ENCODE peak calls at places on chromosomes 5 and 9, in ten cellular contexts. W is fibroblast of lung, L is GM23248, I is neural progenitor cell, M is IMR-90, U is PC-3, T is mesendoderm, Q is H9, O is mammary epithelial cell, N is K562. E is an unnamed sample.

GRCh38 chr5:141338538-141339306 is at the start of gene PCDHGA2:
- DNase-seq in M (peak; percentile 66), W (peak; percentile 48), I (peak; percentile 54), N (peak; percentile 57), O (peak; percentile 37), U (peak; percentile 12), T (peak; percentile 59), Q (peak; percentile 62), L (peak; percentile 72), E (no peak)

GRCh38 chr5:127936439-127936972 is 147.1 kb upstream of the SLC12A2 start:
- DNase-seq in Q (no peak), L (no peak), N (no peak), O (peak; percentile 37), M (no peak), W (no peak), T (no peak), I (no peak), U (peak; percentile 68), E (no peak)

GRCh38 chr5:78718185-78718584 is 69.6 kb upstream of the LHFPL2 start:
- DNase-seq in L (no peak), T (no peak), U (no peak), Q (no peak), M (no peak), N (no peak), O (no peak), I (no peak), W (no peak), E (no peak)

GRCh38 chr5:132096904-132097303 is 23.3 kb downstream of the CSF2 start:
- DNase-seq in O (no peak), N (no peak), U (no peak), I (no peak), Q (no peak), M (no peak), T (no peak), W (no peak), L (no peak), E (no peak)

GRCh38 chr9:12718482-12719026 is 25.4 kb downstream of the TYRP1 start:
- DNase-seq in I (peak; percentile 82), Q (peak; percentile 72), T (peak; percentile 93), W (peak; percentile 93), M (peak; percentile 44), N (no peak), U (peak; percentile 23), O (peak; percentile 57), L (peak; percentile 74), E (no peak)

GRCh38 chr9:5269249-5269715 is 35.2 kb downstream of the RLN2 start:
- DNase-seq in N (no peak), Q (no peak), W (peak; percentile 90), T (peak; percentile 97), I (peak; percentile 18), O (peak; percentile 65), U (peak; percentile 74), L (peak; percentile 19), M (peak; percentile 54), E (peak; percentile 2)

GRCh38 chr9:17068671-17069070 is 66.2 kb upstream of the CNTLN start:
- DNase-seq in Q (no peak), T (no peak), O (no peak), M (no peak), I (no peak), W (no peak), L (no peak), N (no peak), U (no peak), E (no peak)

GRCh38 chr9:114852050-114852594 is 46.3 kb upstream of the TNFSF15 start:
- DNase-seq in U (peak; percentile 78), W (peak; percentile 74), L (peak; percentile 67), I (no peak), Q (no peak), M (peak; percentile 64), O (peak; percentile 13), N (no peak), T (no peak), E (no peak)

DNA sequence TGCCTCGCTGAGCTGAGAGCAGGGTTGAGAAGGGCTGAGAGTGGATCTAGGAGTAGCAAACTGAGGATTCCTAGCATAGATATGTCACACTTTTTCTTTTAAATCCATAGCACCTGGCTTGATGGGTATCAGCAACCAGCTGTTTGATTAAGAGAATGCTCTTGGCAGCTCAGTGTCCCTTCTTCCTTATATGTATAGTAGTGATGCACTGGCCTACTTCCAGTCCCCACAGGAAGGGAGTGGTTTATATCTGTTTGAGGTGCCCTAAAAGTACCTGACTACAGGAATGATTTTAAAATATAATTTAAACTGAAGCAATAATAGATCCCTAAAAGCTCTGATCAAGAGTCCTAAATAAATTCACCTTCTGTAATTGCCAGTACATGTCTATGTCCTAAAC is 546.8 kb upstream of the ZNF608 start:
- DNase-seq in T (no peak), W (no peak), U (peak; percentile 34), O (no peak), I (no peak), N (no peak), M (no peak), L (no peak), Q (no peak), E (no peak)
- H3K27ac ChIP-seq in T (no peak overlapping the region), W (no peak overlapping the region), U (no peak overlapping the region), O (no peak overlapping the region), I (no peak overlapping the region), N (no peak overlapping the region), M (no peak overlapping the region), L (no peak overlapping the region), Q (no peak overlapping the region), E (no peak overlapping the region)

GRCh38 chr9:135950135-135950682 is 11.0 kb downstream of the UBAC1 start:
- DNase-seq in L (no peak), N (peak; percentile 85), W (no peak), T (no peak), M (no peak), U (no peak), O (no peak), Q (no peak), I (no peak), E (no peak)

GRCh38 chr9:135949666-135950134 is 11.5 kb downstream of the UBAC1 start:
- DNase-seq in I (no peak), Q (no peak), L (no peak), O (no peak), U (no peak), M (no peak), N (no peak), W (no peak), T (no peak), E (no peak)

GRCh38 chr9:135955981-135956797 is 5.0 kb downstream of the UBAC1 start:
- DNase-seq in L (no peak), O (no peak), T (no peak), N (no peak), W (no peak), U (no peak), M (no peak), Q (no peak), I (no peak), E (no peak)

GRCh38 chr9:135951889-135952663 is 9.1 kb downstream of the UBAC1 start:
- DNase-seq in O (peak; percentile 96), I (peak; percentile 53), T (no peak), M (peak; percentile 91), Q (no peak), L (no peak), U (peak; percentile 85), W (peak; percentile 90), N (peak; percentile 94), E (peak; percentile 40)

DNA sequence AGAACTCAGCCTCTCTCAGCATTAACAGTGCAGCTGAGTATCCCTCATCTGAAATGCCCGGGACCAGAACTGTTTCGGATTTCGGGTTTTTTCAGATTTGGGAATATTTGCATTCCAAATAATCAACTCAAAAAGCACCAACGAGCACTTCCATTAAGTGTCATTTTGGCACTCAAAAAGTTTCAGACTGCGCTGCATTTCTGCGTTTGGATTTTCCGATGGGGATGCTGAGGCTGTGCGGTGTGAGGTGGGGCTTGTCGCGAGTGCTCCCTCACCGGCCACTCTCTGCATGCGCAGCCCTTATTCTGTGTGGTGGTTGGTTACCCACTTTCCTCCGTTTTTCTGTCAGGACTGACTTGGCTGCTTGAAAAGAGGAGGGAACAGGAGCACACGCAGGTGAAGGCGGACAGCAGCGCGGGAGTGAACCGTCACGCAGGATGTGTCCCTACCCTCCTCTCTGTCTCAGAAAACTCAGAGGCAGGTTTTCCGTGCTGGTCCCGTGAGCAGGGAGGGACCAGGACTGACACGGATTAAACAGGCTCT is 8.4 kb downstream of the UBAC1 start:
- DNase-seq in O (no peak), I (no peak), W (no peak), U (no peak), L (no peak), N (no peak), T (no peak), M (no peak), Q (no peak), E (no peak)
- H3K9ac ChIP-seq in O (no peak overlapping the region), I (no peak overlapping the region), W (no peak overlapping the region), U (no peak overlapping the region), L (no peak overlapping the region), N (peak overlapping the region; percentile 66), T (no peak overlapping the region), M (no peak overlapping the region), Q (no peak overlapping the region), E (peak overlapping the region; percentile 73)

GRCh38 chr5:1010181-1010510 is 1.5 kb downstream of the NKD2 start:
- DNase-seq in Q (no peak), M (no peak), N (peak; percentile 49), W (no peak), U (peak; percentile 13), O (no peak), T (no peak), I (no peak), L (no peak), E (no peak)

GRCh38 chr5:1008451-1009358 is at the start of gene NKD2:
- DNase-seq in N (peak; percentile 92), Q (no peak), L (peak; percentile 56), W (no peak), O (no peak), U (peak; percentile 38), T (peak; percentile 37), I (peak; percentile 82), M (no peak), E (no peak)

GRCh38 chr5:1011226-1011631 is 2.6 kb downstream of the NKD2 start:
- DNase-seq in O (no peak), T (peak; percentile 79), I (peak; percentile 76), N (peak; percentile 87), U (peak; percentile 63), Q (peak; percentile 85), M (no peak), W (no peak), L (no peak), E (no peak)

GRCh38 chr5:1010641-1011046 is 2.0 kb downstream of the NKD2 start:
- DNase-seq in N (peak; percentile 40), Q (no peak), U (no peak), T (no peak), M (no peak), I (no peak), W (no peak), L (no peak), O (no peak), E (no peak)

GRCh38 chr5:1009359-1010180 is 968 bp downstream of the NKD2 start:
- DNase-seq in L (no peak), N (peak; percentile 33), M (no peak), Q (no peak), I (peak; percentile 37), O (no peak), W (no peak), T (no peak), U (no peak), E (no peak)
- H3K4me2 ChIP-seq in L (no peak overlapping the region), N (no peak overlapping the region), M (no peak overlapping the region), Q (peak overlapping the region; percentile 19), I (peak overlapping the region; percentile 97), O (peak overlapping the region; percentile 43), W (no peak overlapping the region), T (peak overlapping the region; percentile 52), U (peak overlapping the region; percentile 46), E (no peak overlapping the region)

DNA sequence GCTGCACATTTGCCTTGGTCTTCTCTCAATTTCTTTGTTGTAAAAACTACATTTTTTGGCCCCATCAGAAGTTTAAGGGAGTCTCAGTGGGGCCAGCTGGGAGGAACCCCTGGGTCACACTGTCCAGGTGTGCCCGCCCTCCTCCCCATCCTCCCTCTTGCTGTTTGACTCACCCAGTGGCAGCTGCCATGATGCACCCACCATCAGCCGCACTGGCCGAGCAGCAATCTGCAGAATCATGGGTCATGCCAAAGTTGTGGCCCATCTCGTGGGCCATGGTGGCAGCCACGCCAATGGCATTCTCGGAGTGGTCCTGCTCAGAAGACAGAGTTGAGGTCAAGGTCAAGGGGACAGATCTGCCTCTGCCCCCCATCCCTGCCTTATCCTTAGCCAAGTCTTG is 45.5 kb downstream of the NIPAL4 start:
- DNase-seq in I (no peak), U (no peak), W (no peak), N (no peak), L (no peak), Q (no peak), O (no peak), M (no peak), T (no peak), E (no peak)
- H3K27ac ChIP-seq in I (no peak overlapping the region), U (no peak overlapping the region), W (no peak overlapping the region), N (no peak overlapping the region), L (no peak overlapping the region), Q (no peak overlapping the region), O (no peak overlapping the region), M (no peak overlapping the region), T (no peak overlapping the region), E (no peak overlapping the region)

E was measured in keratinocyte.